ENCODE peak calls at places on chromosomes 2 and 18, in six cellular contexts. One of them, this sample, is unnamed.
A peak's percentile ranks its signal among the peaks of the same experiment; 100 is the strongest.

GRCh38 chr2:143279672-143280071 is 150.5 kb downstream of the ARHGAP15 start:
- DNase-seq in psoas muscle: no peak
- DNase-seq in heart left ventricle: no peak
- DNase-seq in colonic mucosa: no peak
- DNase-seq in sigmoid colon: no peak
- DNase-seq in right lobe of liver: no peak
- DNase-seq in this sample: no peak

GRCh38 chr18:56501896-56502295 is 136.5 kb downstream of the TXNL1 start:
- DNase-seq in sigmoid colon: no peak
- DNase-seq in heart left ventricle: no peak
- DNase-seq in right lobe of liver: no peak
- DNase-seq in colonic mucosa: no peak
- DNase-seq in psoas muscle: no peak
- DNase-seq in this sample: peak; percentile 64

GRCh38 chr2:102703748-102704147 is 58.1 kb upstream of the TMEM182 start:
- DNase-seq in right lobe of liver: no peak
- DNase-seq in sigmoid colon: no peak
- DNase-seq in psoas muscle: no peak
- DNase-seq in colonic mucosa: no peak
- DNase-seq in heart left ventricle: no peak
- DNase-seq in this sample: peak; percentile 35

GRCh38 chr2:234422242-234422641 is 74.6 kb downstream of the ARL4C start:
- DNase-seq in colonic mucosa: no peak
- DNase-seq in right lobe of liver: no peak
- DNase-seq in heart left ventricle: no peak
- DNase-seq in psoas muscle: no peak
- DNase-seq in sigmoid colon: no peak
- DNase-seq in this sample: no peak

GRCh38 chr2:191878576-191879298 is 31.8 kb upstream of the CAVIN2 start:
- DNase-seq in psoas muscle: no peak
- DNase-seq in colonic mucosa: no peak
- DNase-seq in sigmoid colon: no peak
- DNase-seq in right lobe of liver: no peak
- DNase-seq in heart left ventricle: no peak
- DNase-seq in this sample: no peak

GRCh38 chr18:9048808-9049494 is 53.5 kb upstream of the NDUFV2 start:
- DNase-seq in colonic mucosa: no peak
- DNase-seq in psoas muscle: no peak
- DNase-seq in right lobe of liver: no peak
- DNase-seq in sigmoid colon: no peak
- DNase-seq in heart left ventricle: no peak
- DNase-seq in this sample: no peak

GRCh38 chr2:209956276-209956675 is 46.2 kb upstream of the RPE start:
- DNase-seq in heart left ventricle: no peak
- DNase-seq in sigmoid colon: no peak
- DNase-seq in psoas muscle: no peak
- DNase-seq in right lobe of liver: no peak
- DNase-seq in colonic mucosa: no peak
- DNase-seq in this sample: no peak

GRCh38 chr18:13453714-13454113 is 235.2 kb downstream of the LDLRAD4 start:
- DNase-seq in psoas muscle: no peak
- DNase-seq in sigmoid colon: peak; percentile 28
- DNase-seq in heart left ventricle: peak; percentile 52
- DNase-seq in right lobe of liver: no peak
- DNase-seq in colonic mucosa: no peak
- DNase-seq in this sample: no peak

GRCh38 chr2:27249077-27249890 is 13.6 kb downstream of the SLC30A3 start:
- DNase-seq in heart left ventricle: no peak
- DNase-seq in sigmoid colon: no peak
- DNase-seq in colonic mucosa: no peak
- DNase-seq in right lobe of liver: no peak
- DNase-seq in psoas muscle: no peak
- DNase-seq in this sample: no peak

GRCh38 chr2:85785027-85785822 is 31.4 kb downstream of the ATOH8 start:
- DNase-seq in colonic mucosa: no peak
- DNase-seq in psoas muscle: no peak
- DNase-seq in sigmoid colon: peak; percentile 85
- DNase-seq in heart left ventricle: peak; percentile 53
- DNase-seq in right lobe of liver: no peak
- DNase-seq in this sample: no peak

GRCh38 chr18:23053756-23054457 is 81.4 kb upstream of the CABLES1 start:
- DNase-seq in heart left ventricle: no peak
- DNase-seq in psoas muscle: no peak
- DNase-seq in right lobe of liver: no peak
- DNase-seq in colonic mucosa: no peak
- DNase-seq in sigmoid colon: no peak
- DNase-seq in this sample: no peak

GRCh38 chr18:63089041-63089440 is 230.5 kb downstream of the BCL2 start:
- DNase-seq in heart left ventricle: no peak
- DNase-seq in psoas muscle: no peak
- DNase-seq in colonic mucosa: no peak
- DNase-seq in right lobe of liver: no peak
- DNase-seq in sigmoid colon: no peak
- DNase-seq in this sample: no peak

GRCh38 chr18:21391074-21391673 is 149.1 kb downstream of the GREB1L start:
- DNase-seq in right lobe of liver: no peak
- DNase-seq in psoas muscle: no peak
- DNase-seq in colonic mucosa: no peak
- DNase-seq in sigmoid colon: no peak
- DNase-seq in heart left ventricle: no peak
- DNase-seq in this sample: no peak

GRCh38 chr2:241410739-241411176 is 54.7 kb downstream of the FARP2 start:
- DNase-seq in psoas muscle: no peak
- DNase-seq in sigmoid colon: no peak
- DNase-seq in right lobe of liver: no peak
- DNase-seq in heart left ventricle: no peak
- DNase-seq in colonic mucosa: no peak
- DNase-seq in this sample: peak; percentile 72

GRCh38 chr2:30031184-30031583 is 109.8 kb upstream of the ALK start:
- DNase-seq in colonic mucosa: no peak
- DNase-seq in sigmoid colon: no peak
- DNase-seq in right lobe of liver: no peak
- DNase-seq in heart left ventricle: no peak
- DNase-seq in psoas muscle: no peak
- DNase-seq in this sample: no peak

GRCh38 chr2:64910972-64911433 is 78.2 kb upstream of the SLC1A4 start:
- DNase-seq in colonic mucosa: no peak
- DNase-seq in right lobe of liver: no peak
- DNase-seq in psoas muscle: no peak
- DNase-seq in heart left ventricle: no peak
- DNase-seq in sigmoid colon: no peak
- DNase-seq in this sample: no peak

GRCh38 chr18:26479065-26479685 is 69.2 kb downstream of the KCTD1 start:
- DNase-seq in right lobe of liver: no peak
- DNase-seq in colonic mucosa: no peak
- DNase-seq in heart left ventricle: no peak
- DNase-seq in sigmoid colon: no peak
- DNase-seq in psoas muscle: no peak
- DNase-seq in this sample: no peak

GRCh38 chr2:20185176-20186022 is 39.5 kb downstream of the SDC1 start:
- DNase-seq in psoas muscle: peak; percentile 30
- DNase-seq in right lobe of liver: peak; percentile 34
- DNase-seq in colonic mucosa: no peak
- DNase-seq in sigmoid colon: no peak
- DNase-seq in heart left ventricle: no peak
- DNase-seq in this sample: no peak

GRCh38 chr2:201233192-201234166 is 26.9 kb upstream of the CASP8 start:
- DNase-seq in psoas muscle: no peak
- DNase-seq in right lobe of liver: peak; percentile 89
- DNase-seq in heart left ventricle: peak; percentile 59
- DNase-seq in colonic mucosa: peak; percentile 95
- DNase-seq in sigmoid colon: peak; percentile 66
- DNase-seq in this sample: peak; percentile 35

GRCh38 chr2:110933420-110933819 is 187.3 kb upstream of the BCL2L11 start:
- DNase-seq in psoas muscle: no peak
- DNase-seq in colonic mucosa: no peak
- DNase-seq in heart left ventricle: no peak
- DNase-seq in right lobe of liver: no peak
- DNase-seq in sigmoid colon: no peak
- DNase-seq in this sample: no peak

GRCh38 chr2:232988444-232988843 is 24.6 kb downstream of the NGEF start:
- DNase-seq in sigmoid colon: no peak
- DNase-seq in right lobe of liver: peak; percentile 78
- DNase-seq in colonic mucosa: peak; percentile 85
- DNase-seq in psoas muscle: no peak
- DNase-seq in heart left ventricle: no peak
- DNase-seq in this sample: peak; percentile 70
- H3K4me3 ChIP-seq in sigmoid colon: no peak overlapping the region
- H3K4me3 ChIP-seq in right lobe of liver: no peak overlapping the region
- H3K4me3 ChIP-seq in colonic mucosa: no peak overlapping the region
- H3K4me3 ChIP-seq in psoas muscle: no peak overlapping the region
- H3K4me3 ChIP-seq in heart left ventricle: no peak overlapping the region
- H3K4me3 ChIP-seq in this sample: no peak overlapping the region

DNA sequence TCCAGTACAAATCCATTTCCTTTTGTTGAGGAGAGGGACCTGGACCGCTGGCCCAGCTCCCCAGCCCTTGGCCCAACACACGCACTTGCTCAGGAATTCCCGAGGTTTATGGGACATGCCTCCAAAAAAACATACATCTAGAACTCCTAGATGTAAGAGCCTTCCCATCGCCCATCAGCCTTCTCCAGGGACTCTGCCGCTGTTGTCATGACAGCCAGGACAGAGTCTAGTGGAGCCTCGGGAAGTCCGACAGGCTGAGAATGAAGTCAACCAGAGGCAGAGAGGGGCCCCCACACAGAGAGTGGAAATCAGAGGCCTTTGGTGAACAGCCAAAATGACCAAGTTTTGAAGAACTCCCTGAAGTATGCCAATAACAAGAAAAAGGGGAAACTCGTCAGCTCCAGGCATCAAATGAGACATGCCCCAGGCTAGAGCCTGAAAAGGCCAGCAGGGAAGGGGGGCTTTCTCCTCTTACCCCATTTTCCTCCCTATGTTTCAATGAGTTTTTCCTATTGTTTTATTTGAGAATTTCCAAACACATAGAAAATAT is 43.2 kb upstream of the CAB39 start:
- DNase-seq in psoas muscle: no peak
- DNase-seq in colonic mucosa: no peak
- DNase-seq in heart left ventricle: no peak
- DNase-seq in right lobe of liver: no peak
- DNase-seq in sigmoid colon: no peak
- DNase-seq in this sample: no peak
- H3K4me1 ChIP-seq in psoas muscle: peaks cover 58% of the 10 kb centered on the region
- H3K4me1 ChIP-seq in colonic mucosa: peaks cover 7% of the 10 kb centered on the region
- H3K4me1 ChIP-seq in heart left ventricle: no peaks in the 10 kb centered on the region
- H3K4me1 ChIP-seq in right lobe of liver: no peaks in the 10 kb centered on the region
- H3K4me1 ChIP-seq in sigmoid colon: no peaks in the 10 kb centered on the region
- H3K4me1 ChIP-seq in this sample: no peaks in the 10 kb centered on the region

GRCh38 chr2:177622516-177622915 is 229.9 kb downstream of the AGPS start:
- DNase-seq in sigmoid colon: no peak
- DNase-seq in heart left ventricle: no peak
- DNase-seq in psoas muscle: no peak
- DNase-seq in colonic mucosa: no peak
- DNase-seq in right lobe of liver: no peak
- DNase-seq in this sample: peak; percentile 57
- TF ChIP-seq CTCF in sigmoid colon: no peak
- TF ChIP-seq CTCF in heart left ventricle: peak; percentile 30
- TF ChIP-seq CTCF in psoas muscle: no peak
- TF ChIP-seq CTCF in colonic mucosa: no peak
- TF ChIP-seq CTCF in right lobe of liver: no peak
- TF ChIP-seq CTCF in this sample: peak; percentile 53

GRCh38 chr2:189179607-189179979 is at the start of gene COL5A2:
- DNase-seq in psoas muscle: peak; percentile 56
- DNase-seq in sigmoid colon: peak; percentile 79
- DNase-seq in right lobe of liver: no peak
- DNase-seq in colonic mucosa: peak; percentile 38
- DNase-seq in heart left ventricle: peak; percentile 32
- DNase-seq in this sample: peak; percentile 61
- H3K4me3 ChIP-seq in psoas muscle: peak within 1 kb of the TSS; percentile 64
- H3K4me3 ChIP-seq in sigmoid colon: peak within 1 kb of the TSS; percentile 58
- H3K4me3 ChIP-seq in right lobe of liver: peak within 1 kb of the TSS; percentile 41
- H3K4me3 ChIP-seq in colonic mucosa: peak within 1 kb of the TSS; percentile 28
- H3K4me3 ChIP-seq in heart left ventricle: peak within 1 kb of the TSS; percentile 75
- H3K4me3 ChIP-seq in this sample: peak within 1 kb of the TSS; percentile 43

DNA sequence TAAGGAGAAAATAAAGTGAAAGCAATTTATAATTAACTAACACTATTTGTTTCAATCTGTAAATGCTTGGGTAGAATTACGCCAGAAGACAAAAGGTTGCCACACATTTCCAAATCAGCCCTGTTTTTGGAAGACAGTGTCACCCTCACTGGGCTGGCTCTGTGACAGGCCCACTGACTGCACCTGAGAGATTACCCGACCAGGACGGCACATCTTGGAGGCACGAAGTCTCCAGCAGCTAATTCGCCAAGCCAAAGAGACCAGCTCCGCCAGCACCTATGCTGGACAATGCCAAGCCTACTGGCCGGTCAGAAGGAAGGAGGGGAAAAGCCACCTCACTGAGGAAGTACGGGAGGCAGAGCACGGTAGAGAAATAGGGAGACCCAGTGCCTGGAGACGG is 61.9 kb downstream of the CYB5A start:
- DNase-seq in sigmoid colon: no peak
- DNase-seq in right lobe of liver: peak; percentile 77
- DNase-seq in colonic mucosa: no peak
- DNase-seq in heart left ventricle: no peak
- DNase-seq in psoas muscle: no peak
- DNase-seq in this sample: no peak
- H3K4me1 ChIP-seq in sigmoid colon: no peaks in the 10 kb centered on the region
- H3K4me1 ChIP-seq in right lobe of liver: no peaks in the 10 kb centered on the region
- H3K4me1 ChIP-seq in colonic mucosa: no peaks in the 10 kb centered on the region
- H3K4me1 ChIP-seq in heart left ventricle: no peaks in the 10 kb centered on the region
- H3K4me1 ChIP-seq in psoas muscle: no peaks in the 10 kb centered on the region
- H3K4me1 ChIP-seq in this sample: peaks cover 11% of the 10 kb centered on the region

This sample was measured in testis.